ENCODE peak calls at places on chromosomes 11 and 22, in six cellular contexts. One of them, this sample, is unnamed.

GRCh38 chr11:117600261-117600783 is 196.7 kb downstream of the DSCAML1 start:
- DNase-seq in substantia nigra: peak
- DNase-seq in DMS153: peak
- DNase-seq in body of pancreas: no peak
- DNase-seq in SK-N-MC: no peak
- DNase-seq in stimulated activated naive CD8-positive, alpha-beta T cell treated with anti-CD3 and anti-CD28 coated beads, Interleukin-15, Interleukin-2, amounts not matched to agents 100 U/mL and 50 U/mL, for 24 hours: no peak
- DNase-seq in this sample: no peak

GRCh38 chr22:39920134-39920743 is 19.4 kb downstream of the GRAP2 start:
- DNase-seq in DMS153: no peak
- DNase-seq in stimulated activated naive CD8-positive, alpha-beta T cell treated with anti-CD3 and anti-CD28 coated beads, Interleukin-15, Interleukin-2, amounts not matched to agents 100 U/mL and 50 U/mL, for 24 hours: peak
- DNase-seq in body of pancreas: no peak
- DNase-seq in substantia nigra: no peak
- DNase-seq in SK-N-MC: no peak
- DNase-seq in this sample: no peak

GRCh38 chr22:42990131-42990838 is 24.7 kb downstream of the PACSIN2 start:
- DNase-seq in body of pancreas: no peak
- DNase-seq in DMS153: no peak
- DNase-seq in substantia nigra: no peak
- DNase-seq in stimulated activated naive CD8-positive, alpha-beta T cell treated with anti-CD3 and anti-CD28 coated beads, Interleukin-15, Interleukin-2, amounts not matched to agents 100 U/mL and 50 U/mL, for 24 hours: no peak
- DNase-seq in SK-N-MC: no peak
- DNase-seq in this sample: no peak

GRCh38 chr11:76792505-76793264 is 9.5 kb downstream of the TSKU start:
- DNase-seq in DMS153: no peak
- DNase-seq in body of pancreas: no peak
- DNase-seq in substantia nigra: no peak
- DNase-seq in SK-N-MC: no peak
- DNase-seq in stimulated activated naive CD8-positive, alpha-beta T cell treated with anti-CD3 and anti-CD28 coated beads, Interleukin-15, Interleukin-2, amounts not matched to agents 100 U/mL and 50 U/mL, for 24 hours: no peak
- DNase-seq in this sample: no peak

GRCh38 chr11:20599424-20600346 is at the start of gene SLC6A5:
- DNase-seq in substantia nigra: no peak
- DNase-seq in body of pancreas: peak
- DNase-seq in DMS153: no peak
- DNase-seq in SK-N-MC: no peak
- DNase-seq in stimulated activated naive CD8-positive, alpha-beta T cell treated with anti-CD3 and anti-CD28 coated beads, Interleukin-15, Interleukin-2, amounts not matched to agents 100 U/mL and 50 U/mL, for 24 hours: peak
- DNase-seq in this sample: peak

GRCh38 chr11:65482306-65482850 is 16.5 kb upstream of the MALAT1 start:
- DNase-seq in stimulated activated naive CD8-positive, alpha-beta T cell treated with anti-CD3 and anti-CD28 coated beads, Interleukin-15, Interleukin-2, amounts not matched to agents 100 U/mL and 50 U/mL, for 24 hours: no peak
- DNase-seq in substantia nigra: no peak
- DNase-seq in body of pancreas: no peak
- DNase-seq in DMS153: no peak
- DNase-seq in SK-N-MC: no peak
- DNase-seq in this sample: no peak

GRCh38 chr11:44300881-44301855 is 8.8 kb downstream of the ALX4 start:
- DNase-seq in SK-N-MC: no peak
- DNase-seq in DMS153: no peak
- DNase-seq in body of pancreas: no peak
- DNase-seq in stimulated activated naive CD8-positive, alpha-beta T cell treated with anti-CD3 and anti-CD28 coated beads, Interleukin-15, Interleukin-2, amounts not matched to agents 100 U/mL and 50 U/mL, for 24 hours: no peak
- DNase-seq in substantia nigra: no peak
- DNase-seq in this sample: no peak

GRCh38 chr22:43643362-43643761 is 168.7 kb downstream of the EFCAB6 start:
- DNase-seq in stimulated activated naive CD8-positive, alpha-beta T cell treated with anti-CD3 and anti-CD28 coated beads, Interleukin-15, Interleukin-2, amounts not matched to agents 100 U/mL and 50 U/mL, for 24 hours: no peak
- DNase-seq in substantia nigra: no peak
- DNase-seq in body of pancreas: no peak
- DNase-seq in DMS153: peak
- DNase-seq in SK-N-MC: no peak
- DNase-seq in this sample: no peak

GRCh38 chr11:58316142-58316541 is 42.7 kb downstream of the OR5B17 start:
- DNase-seq in SK-N-MC: no peak
- DNase-seq in DMS153: no peak
- DNase-seq in substantia nigra: no peak
- DNase-seq in stimulated activated naive CD8-positive, alpha-beta T cell treated with anti-CD3 and anti-CD28 coated beads, Interleukin-15, Interleukin-2, amounts not matched to agents 100 U/mL and 50 U/mL, for 24 hours: no peak
- DNase-seq in body of pancreas: no peak
- DNase-seq in this sample: no peak

This sample was measured in DND-41.